ENCODE peak calls at places on chromosomes 16 and 17, in four cellular contexts. F, G, Y and H are unnamed samples.

GRCh38 chr17:77320501-77321256 is 179.9 kb downstream of the SEC14L1 start:
- DNase-seq in G (peak), Y (no peak), F (no peak), H (peak)

GRCh38 chr17:66702106-66702936 is 132.6 kb upstream of the CACNG5 start:
- DNase-seq in Y (no peak), F (no peak), G (no peak), H (no peak)

GRCh38 chr17:43860077-43860725 is 13.2 kb downstream of the CD300LG start:
- DNase-seq in G (no peak), Y (no peak), F (no peak), H (no peak)

GRCh38 chr17:50689251-50689650 is 18.5 kb downstream of the ANKRD40 start:
- DNase-seq in F (no peak), Y (no peak), G (no peak), H (no peak)

GRCh38 chr16:72856797-72857196 is 191.1 kb downstream of the ZFHX3 start:
- DNase-seq in F (no peak), G (no peak), Y (no peak), H (no peak)

GRCh38 chr17:79369532-79369931 is 241.3 kb downstream of the RBFOX3 start:
- DNase-seq in Y (no peak), F (no peak), G (no peak), H (no peak)

GRCh38 chr16:76910931-76911330 is 280.1 kb upstream of the MON1B start:
- DNase-seq in Y (no peak), G (no peak), F (no peak), H (no peak)

GRCh38 chr17:880871-881269 is 98.7 kb downstream of the NXN start:
- DNase-seq in G (no peak), F (no peak), Y (no peak), H (no peak)

GRCh38 chr17:1300580-1300905 is 21.1 kb downstream of the TRARG1 start:
- DNase-seq in G (no peak), Y (no peak), F (no peak), H (no peak)

GRCh38 chr16:48580925-48581500 is 29.0 kb downstream of the N4BP1 start:
- DNase-seq in Y (no peak), G (no peak), F (no peak), H (no peak)

GRCh38 chr17:73030501-73030911 is 62.0 kb downstream of the SLC39A11 start:
- DNase-seq in Y (no peak), F (no peak), G (no peak), H (no peak)

GRCh38 chr16:78931267-78932060 is 669.1 kb downstream of the MAF start:
- DNase-seq in G (no peak), F (no peak), Y (no peak), H (no peak)

GRCh38 chr17:4934173-4934979 is 2.3 kb downstream of the GP1BA start:
- DNase-seq in G (peak), F (no peak), Y (no peak), H (no peak)

GRCh38 chr16:4694664-4695451 is 1.5 kb downstream of the NUDT16L1 start:
- DNase-seq in Y (no peak), G (no peak), F (no peak), H (peak)

GRCh38 chr16:54873081-54873480 is 57.6 kb upstream of the IRX5 start:
- DNase-seq in G (no peak), F (no peak), Y (no peak), H (no peak)

GRCh38 chr16:22928882-22929281 is 114.9 kb downstream of the HS3ST2 start:
- DNase-seq in F (no peak), G (no peak), Y (no peak), H (no peak)

GRCh38 chr17:66945451-66945850 is 19.1 kb upstream of the CACNG4 start:
- DNase-seq in Y (no peak), F (no peak), G (no peak), H (no peak)

GRCh38 chr16:85554791-85555548 is 58.2 kb upstream of the GSE1 start:
- DNase-seq in Y (no peak), F (peak), G (peak), H (peak)

GRCh38 chr17:80192268-80192667 is 22.4 kb downstream of the CARD14 start:
- DNase-seq in G (no peak), Y (no peak), F (no peak), H (no peak)

GRCh38 chr16:65388592-65388991 is 266.7 kb upstream of the CDH11 start:
- DNase-seq in F (no peak), G (no peak), Y (no peak), H (no peak)

GRCh38 chr16:67278773-67279295 is 498 bp upstream of the PLEKHG4 start:
- DNase-seq in F (peak), G (peak), Y (no peak), H (peak)

GRCh38 chr17:4947411-4948165 is 742 bp downstream of the PFN1 start:
- DNase-seq in F (peak), Y (no peak), G (peak), H (peak)

GRCh38 chr17:7348478-7349242 is 3.3 kb upstream of the KCTD11 start:
- DNase-seq in F (no peak), Y (no peak), G (no peak), H (no peak)

GRCh38 chr17:27920569-27920968 is 27.4 kb upstream of the LYRM9 start:
- DNase-seq in G (no peak), F (no peak), Y (no peak), H (no peak)

GRCh38 chr17:27504188-27504995 is 48.1 kb downstream of the KSR1 start:
- DNase-seq in F (no peak), G (no peak), Y (no peak), H (no peak)

GRCh38 chr17:71183083-71183697 is 937.6 kb upstream of the SOX9 start:
- DNase-seq in F (no peak), G (no peak), Y (no peak), H (no peak)

GRCh38 chr16:70454221-70455034 is at the start of gene FCSK:
- DNase-seq in G (peak), Y (no peak), F (peak), H (peak)

GRCh38 chr16:86038923-86039310 is 140.0 kb downstream of the IRF8 start:
- DNase-seq in F (peak), G (no peak), Y (no peak), H (no peak)

GRCh38 chr17:70622382-70623260 is 453.3 kb downstream of the KCNJ2 start:
- DNase-seq in Y (no peak), F (no peak), G (peak), H (peak)

GRCh38 chr17:68821860-68822693 is 133.1 kb downstream of the ABCA8 start:
- DNase-seq in F (no peak), Y (no peak), G (no peak), H (no peak)

GRCh38 chr16:11972128-11972527 is 4.4 kb upstream of the SNX29 start:
- DNase-seq in Y (no peak), F (no peak), G (no peak), H (no peak)

GRCh38 chr16:86914850-86915717 is 336.7 kb downstream of the FOXL1 start:
- DNase-seq in G (no peak), Y (no peak), F (no peak), H (no peak)